ENCODE peak calls at places on chromosome 16, in eight cellular contexts. Y is SK-N-SH; G is WERI-Rb-1; U is GM10248; L is CD4-positive, alpha-beta T cell; V is mammary epithelial cell; K is left ventricle myocardium inferior; E is PC-9. R is an unnamed sample.

GRCh38 chr16:55495616-55496289 is 13.1 kb upstream of the LPCAT2 start:
- DNase-seq in G (no peak), Y (no peak), L (no peak), K (no peak), V (peak), E (no peak), U (no peak), R (no peak)

GRCh38 chr16:53440125-53440524 is 5.9 kb downstream of the RBL2 start:
- DNase-seq in G (no peak), Y (no peak), E (no peak), K (no peak), L (no peak), U (no peak), V (no peak), R (no peak)

GRCh38 chr16:68069511-68070248 is 15.5 kb upstream of the NFATC3 start:
- DNase-seq in Y (no peak), U (no peak), G (peak), K (peak), V (no peak), E (no peak), L (peak), R (peak)

GRCh38 chr16:85211247-85211910 is 99.1 kb upstream of the CIBAR2 start:
- DNase-seq in G (no peak), K (no peak), L (no peak), Y (no peak), U (no peak), E (no peak), V (peak), R (no peak)

GRCh38 chr16:23505180-23505665 is 5.1 kb downstream of the GGA2 start:
- DNase-seq in Y (no peak), U (no peak), E (no peak), V (no peak), K (no peak), L (no peak), G (no peak), R (no peak)

GRCh38 chr16:55568151-55568693 is 1.7 kb downstream of the CAPNS2 start:
- DNase-seq in K (no peak), E (no peak), U (no peak), L (no peak), G (no peak), V (peak), Y (no peak), R (no peak)

GRCh38 chr16:72963921-72964320 is 84.0 kb downstream of the ZFHX3 start:
- DNase-seq in E (no peak), V (no peak), G (no peak), Y (peak), U (no peak), L (no peak), K (no peak), R (no peak)

GRCh38 chr16:11916524-11917285 is 949 bp upstream of the GSPT1 start:
- DNase-seq in K (no peak), U (no peak), Y (no peak), E (peak), G (no peak), L (no peak), V (peak), R (no peak)

GRCh38 chr16:4882633-4883285 is 35.5 kb downstream of the UBN1 start:
- DNase-seq in E (peak), U (no peak), G (no peak), K (no peak), V (peak), Y (peak), L (no peak), R (no peak)

GRCh38 chr16:60299345-60299744 is 1565.2 kb upstream of the GOT2 start:
- DNase-seq in U (no peak), K (no peak), E (no peak), V (no peak), L (no peak), Y (no peak), G (no peak), R (no peak)

GRCh38 chr16:14500791-14501190 is 129.3 kb downstream of the PARN start:
- DNase-seq in V (no peak), U (no peak), E (no peak), Y (no peak), K (no peak), G (no peak), L (no peak), R (no peak)

GRCh38 chr16:58128721-58129096 is 472 bp downstream of the CFAP20 start:
- DNase-seq in Y (peak), E (no peak), L (no peak), V (no peak), G (peak), K (peak), U (peak), R (peak)

GRCh38 chr16:5200123-5200522 is 102.5 kb upstream of the EEF2KMT start:
- DNase-seq in E (no peak), G (no peak), K (no peak), L (no peak), U (no peak), Y (no peak), V (no peak), R (no peak)

GRCh38 chr16:80027007-80027965 is 426.7 kb upstream of the MAF start:
- DNase-seq in K (peak), V (peak), E (peak), L (peak), Y (no peak), U (peak), G (peak), R (peak)

GRCh38 chr16:46793841-46794240 is 37.1 kb downstream of the C16orf87 start:
- DNase-seq in K (no peak), Y (no peak), U (no peak), L (no peak), E (no peak), V (no peak), G (no peak), R (no peak)

GRCh38 chr16:73142995-73143394 is 95.1 kb upstream of the ZFHX3 start:
- DNase-seq in E (no peak), K (no peak), G (no peak), U (no peak), L (no peak), Y (no peak), V (no peak), R (no peak)

GRCh38 chr16:73610160-73610559 is 562.2 kb upstream of the ZFHX3 start:
- DNase-seq in U (no peak), V (no peak), K (no peak), Y (no peak), L (no peak), G (no peak), E (no peak), R (no peak)

GRCh38 chr16:84045818-84046470 is 3.3 kb upstream of the SLC38A8 start:
- DNase-seq in E (no peak), K (no peak), U (no peak), Y (no peak), L (no peak), V (no peak), G (no peak), R (no peak)

GRCh38 chr16:59305850-59306249 is 571.7 kb upstream of the GOT2 start:
- DNase-seq in K (no peak), G (no peak), V (no peak), U (no peak), E (no peak), Y (no peak), L (no peak), R (no peak)

GRCh38 chr16:1825381-1825863 is 1.2 kb downstream of the HAGH start:
- DNase-seq in Y (no peak), E (no peak), G (no peak), L (no peak), U (no peak), V (no peak), K (no peak), R (no peak)

GRCh38 chr16:88014201-88014781 is 63.1 kb downstream of the BANP start:
- DNase-seq in V (no peak), Y (no peak), U (no peak), L (no peak), E (no peak), K (no peak), G (no peak), R (no peak)

GRCh38 chr16:79451196-79451816 is 149.2 kb downstream of the MAF start:
- DNase-seq in Y (no peak), U (no peak), V (no peak), G (no peak), K (no peak), L (no peak), E (no peak), R (no peak)

GRCh38 chr16:55643161-55643970 is 12.4 kb upstream of the SLC6A2 start:
- DNase-seq in Y (no peak), V (no peak), L (no peak), K (no peak), G (peak), E (no peak), U (no peak), R (no peak)

GRCh38 chr16:20911361-20911760 is 10.8 kb downstream of the LYRM1 start:
- DNase-seq in K (no peak), U (no peak), G (no peak), E (peak), V (peak), L (no peak), Y (no peak), R (no peak)

GRCh38 chr16:89737341-89738071 is 16.2 kb downstream of the ZNF276 start:
- DNase-seq in L (peak), U (no peak), E (no peak), V (no peak), K (no peak), Y (no peak), G (no peak), R (no peak)

GRCh38 chr16:84548508-84548907 is 44.0 kb upstream of the MEAK7 start:
- DNase-seq in K (no peak), Y (no peak), E (no peak), U (no peak), L (no peak), G (no peak), V (no peak), R (peak)

GRCh38 chr16:82042144-82042543 is 7.1 kb downstream of the HSD17B2 start:
- DNase-seq in V (no peak), G (no peak), U (no peak), Y (no peak), K (no peak), L (no peak), E (no peak), R (no peak)

GRCh38 chr16:3879887-3880564 is 487 bp downstream of the CREBBP start:
- DNase-seq in K (peak), L (peak), Y (peak), G (peak), U (peak), V (peak), E (no peak), R (peak)

GRCh38 chr16:6827272-6827671 is 505.4 kb upstream of the RBFOX1 start:
- DNase-seq in V (no peak), U (no peak), E (no peak), L (no peak), Y (no peak), G (no peak), K (no peak), R (no peak)

GRCh38 chr16:52090080-52090479 is 456.9 kb downstream of the TOX3 start:
- DNase-seq in Y (no peak), U (no peak), L (no peak), G (no peak), K (no peak), E (no peak), V (peak), R (no peak)

GRCh38 chr16:4081035-4081434 is 35.2 kb downstream of the ADCY9 start:
- DNase-seq in G (no peak), Y (no peak), K (no peak), E (no peak), V (no peak), U (no peak), L (no peak), R (peak)

GRCh38 chr16:57964157-57964700 is 6.7 kb downstream of the CNGB1 start:
- DNase-seq in U (no peak), E (no peak), V (no peak), Y (no peak), K (no peak), G (no peak), L (no peak), R (no peak)

GRCh38 chr16:15031179-15031578 is 24.7 kb downstream of the NTAN1 start:
- DNase-seq in U (no peak), V (no peak), G (no peak), E (no peak), K (no peak), Y (no peak), L (no peak), R (no peak)

GRCh38 chr16:30948087-30948955 is 547 bp upstream of the ORAI3 start:
- DNase-seq in U (peak), K (peak), E (peak), V (peak), L (no peak), G (peak), Y (peak), R (peak)

GRCh38 chr16:69917739-69918138 is 33.4 kb upstream of the CLEC18A start:
- DNase-seq in V (peak), E (peak), L (no peak), K (no peak), U (no peak), Y (no peak), G (no peak), R (no peak)

DNA sequence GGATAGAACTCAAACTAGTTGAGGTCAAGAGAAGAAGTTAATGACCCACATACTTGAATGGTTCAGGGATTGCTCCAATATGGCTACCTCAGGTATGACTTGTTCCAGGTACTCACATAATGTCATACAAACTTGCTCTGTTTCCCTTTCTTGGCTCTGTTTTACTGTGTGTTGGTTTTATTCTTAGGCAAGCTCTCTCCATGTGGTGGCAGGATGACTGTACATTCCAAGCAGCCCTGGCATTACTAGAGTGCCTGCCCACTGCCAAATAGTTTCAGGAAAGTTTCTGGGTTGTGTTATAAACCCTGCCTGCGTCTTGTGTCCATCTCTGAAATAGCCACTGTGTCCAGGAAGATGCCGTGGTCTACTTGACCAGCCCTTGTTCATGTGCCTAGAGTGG is 476.8 kb downstream of the SHISA9 start:
- DNase-seq in L (no peak), U (no peak), Y (no peak), V (peak), E (no peak), G (no peak), K (no peak), R (no peak)
- TF ChIP-seq CTCF in L (no peak), U (no peak), Y (no peak), V (peak), E (no peak), G (no peak), K (no peak), R (no peak)

GRCh38 chr16:63188076-63188771 is 1152.0 kb upstream of the CDH8 start:
- DNase-seq in L (no peak), G (no peak), Y (no peak), U (no peak), E (no peak), V (no peak), K (no peak), R (no peak)
- TF ChIP-seq CTCF in L (no peak), G (no peak), Y (no peak), U (no peak), E (no peak), V (no peak), K (no peak), R (no peak)

GRCh38 chr16:10751291-10751697 is 7.7 kb downstream of the NUBP1 start:
- DNase-seq in V (no peak), Y (peak), E (no peak), K (no peak), U (no peak), L (no peak), G (no peak), R (no peak)
- TF ChIP-seq CTCF in V (no peak), Y (no peak), E (no peak), K (no peak), U (peak), L (no peak), G (peak), R (no peak)

DNA sequence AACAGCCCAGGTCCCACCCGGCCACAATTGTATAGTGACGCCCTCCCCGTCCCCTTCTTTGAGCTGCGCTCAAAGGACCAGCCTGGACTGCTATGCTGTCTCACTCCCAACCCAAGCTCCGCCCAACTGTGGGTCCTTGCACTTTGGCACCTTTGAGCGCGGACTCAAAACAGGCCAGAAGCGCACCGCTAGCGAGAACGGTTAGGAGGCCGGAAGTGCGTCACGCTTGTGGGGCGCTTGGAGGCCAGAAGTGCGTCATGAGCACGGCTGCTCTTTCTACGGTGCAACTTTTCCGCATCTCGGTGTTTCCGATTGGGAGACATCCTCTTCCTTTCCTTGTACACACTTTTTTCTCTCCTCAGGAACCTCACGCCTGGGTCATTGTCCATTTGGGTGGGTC is at the start of gene ZNF19:
- DNase-seq in V (no peak), Y (no peak), L (no peak), G (no peak), U (no peak), E (no peak), K (no peak), R (no peak)
- TF ChIP-seq CTCF in V (no peak), Y (no peak), L (no peak), G (no peak), U (no peak), E (no peak), K (no peak), R (no peak)

DNA sequence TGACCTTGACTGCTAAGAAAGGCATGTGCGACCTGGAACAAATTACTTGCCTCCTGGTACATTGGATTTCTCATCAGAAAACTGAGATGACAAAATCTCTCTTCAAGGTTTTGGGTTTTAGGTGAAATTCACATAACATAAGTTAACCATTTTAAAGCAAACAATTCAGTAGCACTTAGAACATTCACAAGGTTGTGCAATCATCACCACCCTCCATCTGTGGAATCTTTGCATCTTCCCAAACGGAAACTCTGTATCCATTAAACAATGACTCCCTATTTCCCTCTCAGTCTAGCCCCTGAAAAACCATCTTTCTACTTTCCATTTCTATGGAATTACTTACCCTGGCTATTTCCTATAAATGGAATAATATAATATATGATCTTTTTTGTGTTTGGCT is 42.2 kb upstream of the BRD7 start:
- DNase-seq in V (no peak), U (no peak), K (no peak), Y (no peak), E (no peak), L (no peak), G (no peak), R (no peak)
- TF ChIP-seq CTCF in V (no peak), U (no peak), K (no peak), Y (no peak), E (no peak), L (no peak), G (no peak), R (no peak)

GRCh38 chr16:66668777-66669444 is 27.6 kb downstream of the CMTM4 start:
- DNase-seq in K (no peak), U (no peak), G (no peak), L (no peak), E (no peak), V (no peak), Y (no peak), R (no peak)
- TF ChIP-seq CTCF in K (no peak), U (no peak), G (no peak), L (no peak), E (no peak), V (no peak), Y (no peak), R (no peak)

DNA sequence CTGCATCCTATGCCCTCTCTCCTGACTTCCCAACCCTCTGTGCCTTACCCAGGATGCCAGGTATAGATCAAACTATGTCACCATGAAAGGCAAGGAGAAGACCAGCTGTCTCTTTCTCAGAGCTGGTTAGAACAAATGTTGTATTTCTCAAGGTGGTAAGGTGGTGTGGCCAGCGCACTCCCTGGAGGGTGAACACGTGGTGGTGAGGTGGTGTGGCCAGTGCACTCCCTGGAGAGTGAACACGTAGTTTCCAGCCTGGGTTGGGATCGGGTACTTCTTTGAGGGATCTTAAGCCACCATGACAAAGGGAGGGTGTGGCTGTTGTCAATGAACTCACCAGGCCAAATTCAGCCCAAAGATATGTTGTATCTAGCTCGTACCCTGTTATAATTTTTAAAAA is 26.8 kb downstream of the KATNIP start:
- DNase-seq in K (no peak), Y (no peak), L (no peak), U (no peak), G (no peak), V (no peak), E (no peak), R (no peak)
- TF ChIP-seq CTCF in K (no peak), Y (no peak), L (no peak), U (no peak), G (no peak), V (no peak), E (no peak), R (no peak)

R was measured in glutamatergic neuron.